ENCODE peak calls at places on chromosomes 1 and 21, in ten cellular contexts. K is T-helper 9 cell; L is CD8-positive, alpha-beta memory T cell; V is EL; D is foreskin fibroblast; Y is endodermal cell; S is GM12891; R is T-helper 2 cell; F is posterior cingulate gyrus; E is dorsolateral prefrontal cortex. B is an unnamed sample.

GRCh38 chr1:106536741-106537140 is 519.7 kb upstream of the PRMT6 start:
- DNase-seq in K (no peak), L (no peak), V (peak; percentile 8), D (peak; percentile 32), Y (no peak), S (no peak), R (no peak), F (no peak), E (no peak), B (no peak)

GRCh38 chr1:12548279-12549105 is 69.5 kb downstream of the DHRS3 start:
- DNase-seq in K (no peak), L (no peak), V (no peak), D (no peak), Y (no peak), S (no peak), R (no peak), F (no peak), E (no peak), B (no peak)

GRCh38 chr1:118154220-118154619 is 30.8 kb downstream of the SPAG17 start:
- DNase-seq in K (no peak), L (no peak), V (no peak), D (no peak), Y (no peak), S (no peak), R (no peak), F (no peak), E (no peak), B (peak; percentile 36)

GRCh38 chr1:11566042-11566825 is 87.3 kb downstream of the DISP3 start:
- DNase-seq in K (no peak), L (no peak), V (no peak), D (no peak), Y (no peak), S (no peak), R (no peak), F (no peak), E (no peak), B (no peak)

GRCh38 chr1:231919900-231920299 is 293.3 kb downstream of the DISC1 start:
- DNase-seq in K (peak; percentile 17), L (peak; percentile 31), V (no peak), D (no peak), Y (no peak), S (no peak), R (no peak), F (no peak), E (no peak), B (no peak)

GRCh38 chr21:42245348-42246185 is 26.6 kb downstream of the ABCG1 start:
- DNase-seq in K (no peak), L (no peak), V (no peak), D (no peak), Y (no peak), S (no peak), R (no peak), F (no peak), E (no peak), B (peak; percentile 24)

GRCh38 chr21:41953831-41954653 is at the start of gene C2CD2:
- DNase-seq in K (no peak), L (no peak), V (peak; percentile 82), D (peak; percentile 81), Y (peak; percentile 89), S (peak; percentile 84), R (no peak), F (no peak), E (no peak), B (no peak)

GRCh38 chr1:205541161-205541886 is 36.9 kb downstream of the CDK18 start:
- DNase-seq in K (no peak), L (no peak), V (no peak), D (no peak), Y (peak; percentile 37), S (no peak), R (no peak), F (no peak), E (no peak), B (no peak)

GRCh38 chr1:109918671-109919070 is 8.0 kb downstream of the CSF1 start:
- DNase-seq in K (no peak), L (no peak), V (no peak), D (no peak), Y (no peak), S (no peak), R (no peak), F (no peak), E (no peak), B (no peak)

GRCh38 chr1:204258213-204259115 is 44.7 kb upstream of the GOLT1A start:
- DNase-seq in K (no peak), L (no peak), V (peak; percentile 74), D (peak; percentile 57), Y (peak; percentile 94), S (peak; percentile 69), R (no peak), F (peak; percentile 73), E (peak; percentile 66), B (peak; percentile 47)

GRCh38 chr1:215055281-215055935 is 27.1 kb upstream of the KCNK2 start:
- DNase-seq in K (no peak), L (no peak), V (peak; percentile 4), D (no peak), Y (no peak), S (no peak), R (no peak), F (no peak), E (no peak), B (no peak)

GRCh38 chr1:47676311-47677054 is 238.6 kb downstream of the FOXD2 start:
- DNase-seq in K (no peak), L (no peak), V (no peak), D (no peak), Y (peak; percentile 41), S (no peak), R (no peak), F (no peak), E (no peak), B (no peak)

GRCh38 chr1:232613752-232614381 is 16.1 kb downstream of the SIPA1L2 start:
- DNase-seq in K (no peak), L (no peak), V (peak; percentile 52), D (no peak), Y (no peak), S (no peak), R (no peak), F (no peak), E (no peak), B (peak; percentile 35)

B was measured in COR-L47.